ENCODE peak calls at places on chromosome 20, in six cellular contexts. K is cardiac muscle cell, U is heart right ventricle, B is tibial artery, S is upper lobe of left lung, Q is endothelial cell of umbilical vein. E is an unnamed sample.

GRCh38 chr20:34344256-34344637 is 18.8 kb upstream of the ITCH start:
- DNase-seq in K (no peak), U (no peak), B (no peak), S (no peak), Q (no peak), E (no peak)

GRCh38 chr20:25076731-25077609 is 5.0 kb downstream of the VSX1 start:
- DNase-seq in K (peak), U (no peak), B (no peak), S (no peak), Q (no peak), E (peak)

GRCh38 chr20:50266293-50267040 is 75.8 kb downstream of the CEBPB start:
- DNase-seq in K (no peak), U (no peak), B (no peak), S (no peak), Q (no peak), E (no peak)

GRCh38 chr20:47318596-47319516 is 37.6 kb downstream of the ZMYND8 start:
- DNase-seq in K (peak), U (peak), B (peak), S (peak), Q (peak), E (peak)

GRCh38 chr20:21663465-21663864 is 42.0 kb upstream of the PAX1 start:
- DNase-seq in K (no peak), U (no peak), B (no peak), S (no peak), Q (no peak), E (no peak)

GRCh38 chr20:49759266-49759950 is 45.7 kb upstream of the B4GALT5 start:
- DNase-seq in K (no peak), U (no peak), B (no peak), S (no peak), Q (no peak), E (no peak)

GRCh38 chr20:36573798-36574277 is 441 bp downstream of the TGIF2 start:
- DNase-seq in K (no peak), U (peak), B (no peak), S (peak), Q (peak), E (no peak)

GRCh38 chr20:46974669-46975434 is 80.2 kb downstream of the EYA2 start:
- DNase-seq in K (no peak), U (no peak), B (no peak), S (no peak), Q (no peak), E (no peak)

GRCh38 chr20:50680106-50680960 is 11.0 kb downstream of the RIPOR3 start:
- DNase-seq in K (peak), U (no peak), B (no peak), S (peak), Q (no peak), E (no peak)

GRCh38 chr20:2301164-2301622 is 5.4 kb downstream of the TGM3 start:
- DNase-seq in K (peak), U (no peak), B (peak), S (peak), Q (no peak), E (no peak)

GRCh38 chr20:6381887-6382286 is 259.1 kb upstream of the FERMT1 start:
- DNase-seq in K (peak), U (no peak), B (no peak), S (no peak), Q (peak), E (no peak)

GRCh38 chr20:6769953-6770831 is 2.7 kb downstream of the BMP2 start:
- DNase-seq in K (peak), U (peak), B (peak), S (peak), Q (peak), E (peak)

GRCh38 chr20:46111028-46111835 is 6.9 kb upstream of the CD40 start:
- DNase-seq in K (no peak), U (no peak), B (peak), S (peak), Q (no peak), E (peak)

GRCh38 chr20:11008444-11008843 is 334.6 kb upstream of the JAG1 start:
- DNase-seq in K (no peak), U (no peak), B (no peak), S (no peak), Q (no peak), E (no peak)

GRCh38 chr20:9628589-9628988 is 114.2 kb downstream of the LAMP5 start:
- DNase-seq in K (no peak), U (no peak), B (no peak), S (no peak), Q (no peak), E (no peak)

GRCh38 chr20:63494420-63495166 is 4.3 kb downstream of the EEF1A2 start:
- DNase-seq in K (no peak), U (no peak), B (no peak), S (no peak), Q (no peak), E (no peak)

GRCh38 chr20:63495167-63495720 is 3.6 kb downstream of the EEF1A2 start:
- DNase-seq in K (no peak), U (no peak), B (no peak), S (no peak), Q (no peak), E (no peak)

GRCh38 chr20:63497138-63497945 is 1.5 kb downstream of the EEF1A2 start:
- DNase-seq in K (no peak), U (no peak), B (no peak), S (no peak), Q (no peak), E (no peak)

GRCh38 chr20:63496404-63497120 is 2.3 kb downstream of the EEF1A2 start:
- DNase-seq in K (peak), U (no peak), B (no peak), S (no peak), Q (no peak), E (no peak)

DNA sequence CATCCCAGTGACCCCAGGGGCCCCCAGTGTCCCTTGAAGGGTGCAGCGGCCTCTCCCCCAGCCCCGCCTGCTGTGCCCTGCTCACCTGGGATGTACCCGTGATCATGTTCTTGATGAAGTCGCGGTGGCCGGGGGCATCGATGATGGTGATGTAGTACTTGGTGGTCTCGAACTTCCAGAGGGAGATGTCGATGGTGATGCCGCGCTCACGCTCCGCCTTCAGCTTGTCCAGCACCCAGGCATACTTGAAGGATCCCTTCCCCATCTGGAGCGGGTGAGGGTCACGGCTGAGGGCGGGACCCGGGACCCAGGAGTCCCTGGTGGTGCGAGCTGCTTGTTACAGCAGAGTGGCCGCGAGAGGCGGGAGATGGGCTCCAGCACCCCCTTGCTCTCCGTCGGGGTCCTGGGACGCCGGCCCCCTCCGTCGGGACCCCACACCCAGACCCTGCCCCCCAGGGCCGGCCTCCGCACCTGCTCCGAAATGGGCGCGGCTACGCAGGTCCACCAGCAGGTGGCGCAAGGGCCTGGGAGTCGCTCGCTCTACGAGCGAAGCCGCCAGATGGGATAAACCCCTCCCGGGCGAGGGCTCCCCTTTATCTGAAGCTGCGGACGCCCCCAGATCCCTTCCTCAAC is 3.0 kb downstream of the EEF1A2 start:
- DNase-seq in K (peak), U (peak), B (no peak), S (peak), Q (peak), E (no peak)
- H3K4me3 ChIP-seq in K (no peak), U (peak), B (peak), S (peak), Q (no peak), E (peak)

GRCh38 chr20:19833395-19833794 is 75.3 kb downstream of the RIN2 start:
- DNase-seq in K (no peak), U (no peak), B (no peak), S (no peak), Q (no peak), E (no peak)

GRCh38 chr20:19830351-19830750 is 72.3 kb downstream of the RIN2 start:
- DNase-seq in K (no peak), U (no peak), B (no peak), S (no peak), Q (peak), E (no peak)

GRCh38 chr20:19834783-19835182 is 76.7 kb downstream of the RIN2 start:
- DNase-seq in K (no peak), U (no peak), B (no peak), S (no peak), Q (no peak), E (no peak)

GRCh38 chr20:19834287-19834686 is 76.2 kb downstream of the RIN2 start:
- DNase-seq in K (no peak), U (no peak), B (no peak), S (no peak), Q (no peak), E (no peak)

DNA sequence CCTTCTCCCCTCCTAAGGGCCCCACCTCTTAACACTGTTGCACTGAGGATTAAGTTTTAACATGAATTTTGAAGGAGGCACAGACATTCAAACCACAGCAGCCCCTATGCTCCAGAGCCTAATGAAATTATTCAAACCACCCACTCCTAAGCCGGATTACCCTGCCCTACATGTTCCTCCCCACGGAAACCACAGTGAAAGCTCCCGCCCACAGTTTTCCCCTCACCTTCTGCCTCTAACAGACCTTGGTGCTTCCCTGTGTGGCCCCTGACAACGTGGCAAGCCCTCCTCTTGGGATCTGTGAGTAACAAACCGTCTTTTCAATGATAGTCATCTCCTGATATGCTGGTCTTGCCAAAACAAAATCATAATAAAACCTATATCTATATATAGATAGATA is 74.8 kb downstream of the RIN2 start:
- DNase-seq in K (no peak), U (no peak), B (no peak), S (no peak), Q (no peak), E (no peak)
- H3K27ac ChIP-seq in K (no peak), U (no peak), B (no peak), S (no peak), Q (no peak), E (no peak)

GRCh38 chr20:18613553-18613952 is 25.7 kb downstream of the DTD1 start:
- DNase-seq in K (no peak), U (no peak), B (no peak), S (no peak), Q (no peak), E (no peak)
- TF ChIP-seq CTCF in K (no peak), U (no peak), B (no peak), S (no peak), Q (no peak), E (no peak)

DNA sequence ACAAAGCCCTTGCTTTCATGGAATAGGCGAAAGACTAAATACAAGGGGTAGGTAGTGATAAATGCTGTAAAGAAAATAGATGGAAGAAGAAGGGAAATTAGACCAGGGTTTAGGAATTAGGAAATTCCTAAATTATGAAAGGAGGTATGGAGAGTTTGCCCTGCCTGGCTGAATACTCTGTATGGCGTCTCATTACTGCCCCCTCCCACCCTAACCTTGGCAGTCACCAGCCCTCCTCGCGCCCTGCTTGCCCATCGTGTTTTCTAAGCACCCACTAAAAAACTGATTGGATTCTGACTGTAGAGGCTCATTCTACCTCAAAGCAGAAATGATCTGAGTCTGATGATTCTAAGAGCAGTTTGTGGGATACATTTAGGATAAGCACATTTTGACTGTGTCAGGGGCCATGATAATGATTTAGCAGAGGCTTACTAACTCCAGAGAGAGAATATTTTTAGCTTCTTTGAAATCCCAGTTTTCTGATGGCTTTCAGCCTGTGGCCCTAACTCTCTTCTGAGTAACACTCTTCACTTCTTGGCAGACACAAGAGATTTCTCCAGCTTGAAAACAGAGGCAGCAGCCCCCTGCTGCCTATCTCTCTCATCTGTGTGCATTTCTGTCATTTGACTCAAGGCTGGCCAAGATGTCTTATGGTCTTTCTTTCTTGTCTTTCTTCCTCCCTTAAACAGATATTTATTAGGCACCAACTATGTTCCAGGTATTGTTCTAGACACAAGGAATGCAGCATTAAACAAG is 1.4 kb upstream of the CHD6 start:
- DNase-seq in K (no peak), U (no peak), B (no peak), S (no peak), Q (no peak), E (no peak)
- H3K4me3 ChIP-seq in K (peak), U (no peak), B (peak), S (peak), Q (no peak), E (no peak)

GRCh38 chr20:62133051-62133845 is 9.9 kb downstream of the PSMA7 start:
- DNase-seq in K (peak), U (peak), B (no peak), S (peak), Q (no peak), E (peak)
- H3K27ac ChIP-seq in K (peak), U (peak), B (no peak), S (peak), Q (no peak), E (no peak)

DNA sequence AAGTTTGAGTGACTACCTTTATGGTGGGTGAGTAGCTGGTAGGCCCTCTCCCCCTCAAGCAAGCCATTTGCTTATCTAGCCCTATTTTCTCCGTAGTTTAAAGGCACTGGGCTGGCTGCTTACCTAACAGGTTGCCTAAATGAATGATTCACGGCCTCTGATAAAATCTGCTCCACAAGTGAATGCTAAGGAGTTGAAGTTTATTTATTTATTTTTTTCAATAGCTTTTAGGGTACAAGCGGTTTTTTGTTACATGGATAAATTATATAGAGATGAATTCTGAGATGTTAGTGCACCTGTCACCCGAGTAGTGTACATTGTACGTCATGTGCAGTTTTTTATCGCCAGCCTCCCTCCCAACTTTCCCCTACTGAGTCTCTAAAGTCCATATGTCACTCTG is 8.3 kb upstream of the CDH26 start:
- DNase-seq in K (no peak), U (no peak), B (no peak), S (no peak), Q (no peak), E (no peak)
- TF ChIP-seq CTCF in K (no peak), U (no peak), B (no peak), S (no peak), Q (no peak), E (no peak)

GRCh38 chr20:57451356-57451755 is 60.2 kb downstream of the RBM38 start:
- DNase-seq in K (no peak), U (no peak), B (no peak), S (no peak), Q (no peak), E (no peak)

GRCh38 chr20:57448764-57449354 is 57.7 kb downstream of the RBM38 start:
- DNase-seq in K (no peak), U (no peak), B (no peak), S (no peak), Q (no peak), E (no peak)

GRCh38 chr20:57449398-57450354 is 58.5 kb downstream of the RBM38 start:
- DNase-seq in K (no peak), U (no peak), B (no peak), S (no peak), Q (no peak), E (no peak)

GRCh38 chr20:57450931-57451330 is 59.7 kb downstream of the RBM38 start:
- DNase-seq in K (no peak), U (no peak), B (no peak), S (no peak), Q (no peak), E (no peak)

GRCh38 chr20:57450419-57450818 is 59.2 kb downstream of the RBM38 start:
- DNase-seq in K (peak), U (peak), B (peak), S (peak), Q (no peak), E (peak)
- H3K4me3 ChIP-seq in K (no peak), U (no peak), B (no peak), S (no peak), Q (no peak), E (no peak)

GRCh38 chr20:57495978-57496377 is 29.0 kb downstream of the CTCFL start:
- DNase-seq in K (no peak), U (no peak), B (peak), S (no peak), Q (no peak), E (peak)
- H3K27ac ChIP-seq in K (no peak), U (no peak), B (no peak), S (no peak), Q (no peak), E (no peak)

DNA sequence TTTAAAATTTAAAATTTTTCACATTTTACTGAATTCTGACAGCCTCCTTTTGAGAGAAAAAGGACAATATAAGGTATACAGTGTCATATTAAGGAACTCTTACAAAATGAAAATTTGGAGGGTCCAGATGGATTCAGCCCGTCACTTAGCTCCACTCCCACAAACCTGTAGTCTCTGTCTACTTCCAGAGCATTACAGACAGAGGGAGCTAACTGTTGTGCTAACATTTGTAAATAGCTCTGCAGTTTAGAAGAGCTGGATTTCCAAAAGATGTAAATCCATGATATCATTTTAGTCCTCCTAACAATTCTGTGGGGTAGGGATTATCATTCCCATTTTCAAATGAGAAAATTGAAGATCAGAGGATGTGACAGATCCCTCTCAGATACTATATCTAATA is 16.1 kb upstream of the SERINC3 start:
- DNase-seq in K (no peak), U (no peak), B (no peak), S (no peak), Q (no peak), E (no peak)
- TF ChIP-seq CTCF in K (no peak), U (peak), B (no peak), S (no peak), Q (no peak), E (peak)

E was measured in coronary artery.